ENCODE peak calls at places on chromosomes 3 and 15, in eight cellular contexts. S is transverse colon, T is gastrocnemius medialis, J is A549, F is Panc1, V is kidney, Z is heart left ventricle, E is pancreas. Q is an unnamed sample.
A peak's percentile ranks its signal among the peaks of the same experiment; 100 is the strongest.

GRCh38 chr3:114308830-114309229 is 15.0 kb downstream of the TIGIT start:
- DNase-seq in S (peak; percentile 33), T (no peak), J (no peak), F (no peak), V (no peak), Z (no peak), E (no peak), Q (no peak)

GRCh38 chr3:100695696-100696095 is 13.6 kb upstream of the TFG start:
- DNase-seq in S (no peak), T (no peak), J (no peak), F (no peak), V (no peak), Z (no peak), E (no peak), Q (no peak)

GRCh38 chr3:60053518-60054265 is 1003.9 kb upstream of the CFAP20DC start:
- DNase-seq in S (no peak), T (no peak), J (no peak), F (no peak), V (no peak), Z (no peak), E (no peak), Q (no peak)

GRCh38 chr15:37984368-37984767 is 49.9 kb downstream of the TMCO5A start:
- DNase-seq in S (no peak), T (no peak), J (no peak), F (no peak), V (no peak), Z (no peak), E (no peak), Q (no peak)

GRCh38 chr3:187252311-187252710 is 39.2 kb downstream of the MASP1 start:
- DNase-seq in S (no peak), T (no peak), J (no peak), F (no peak), V (no peak), Z (no peak), E (no peak), Q (no peak)

GRCh38 chr15:75449585-75450306 is 1.7 kb downstream of the SIN3A start:
- DNase-seq in S (no peak), T (no peak), J (no peak), F (no peak), V (peak; percentile 60), Z (no peak), E (peak; percentile 48), Q (no peak)

GRCh38 chr3:5292512-5292911 is 105.0 kb downstream of the EDEM1 start:
- DNase-seq in S (no peak), T (no peak), J (no peak), F (no peak), V (no peak), Z (no peak), E (no peak), Q (no peak)

GRCh38 chr15:96209285-96209735 is 121.2 kb upstream of the NR2F2 start:
- DNase-seq in S (no peak), T (no peak), J (no peak), F (no peak), V (no peak), Z (no peak), E (no peak), Q (no peak)

GRCh38 chr3:71436337-71436736 is 147.2 kb downstream of the FOXP1 start:
- DNase-seq in S (no peak), T (no peak), J (no peak), F (no peak), V (no peak), Z (no peak), E (no peak), Q (no peak)

GRCh38 chr3:183591881-183592521 is 36.5 kb upstream of the KLHL6 start:
- DNase-seq in S (no peak), T (no peak), J (no peak), F (no peak), V (no peak), Z (no peak), E (no peak), Q (no peak)

GRCh38 chr3:160697628-160698382 is 20.8 kb downstream of the ARL14 start:
- DNase-seq in S (no peak), T (no peak), J (no peak), F (no peak), V (no peak), Z (no peak), E (no peak), Q (no peak)

GRCh38 chr3:155919728-155920127 is 49.3 kb downstream of the GMPS start:
- DNase-seq in S (no peak), T (no peak), J (no peak), F (no peak), V (no peak), Z (no peak), E (no peak), Q (no peak)

GRCh38 chr15:60720493-60721231 is 241.7 kb upstream of the ICE2 start:
- DNase-seq in S (no peak), T (no peak), J (no peak), F (no peak), V (no peak), Z (no peak), E (peak; percentile 20), Q (no peak)

GRCh38 chr3:159788291-159788690 is 200.3 kb upstream of the IL12A start:
- DNase-seq in S (no peak), T (no peak), J (no peak), F (no peak), V (no peak), Z (no peak), E (no peak), Q (no peak)

GRCh38 chr3:171950373-171950772 is 89.0 kb upstream of the FNDC3B start:
- DNase-seq in S (no peak), T (no peak), J (no peak), F (no peak), V (no peak), Z (no peak), E (no peak), Q (no peak)

GRCh38 chr3:31048143-31048542 is 153.7 kb upstream of the GADL1 start:
- DNase-seq in S (no peak), T (no peak), J (no peak), F (no peak), V (no peak), Z (no peak), E (no peak), Q (no peak)
- TF ChIP-seq CTCF in S (no peak), T (no peak), J (no peak), F (no peak), V (no peak), Z (no peak), E (no peak), Q (no peak)

GRCh38 chr15:99574502-99574901 is 8.7 kb downstream of the MEF2A start:
- DNase-seq in S (no peak), T (no peak), J (no peak), F (no peak), V (no peak), Z (no peak), E (no peak), Q (no peak)
- H3K4me1 ChIP-seq in S (peaks cover 13% of the 10 kb centered on the region), T (peaks cover 74% of the 10 kb centered on the region), J (peaks cover 12% of the 10 kb centered on the region), F (no peaks in the 10 kb centered on the region), V (peaks cover 4% of the 10 kb centered on the region), Z (peaks cover 44% of the 10 kb centered on the region), E (no peaks in the 10 kb centered on the region), Q (peaks cover 23% of the 10 kb centered on the region)

GRCh38 chr3:43515208-43515917 is 106.4 kb downstream of the ANO10 start:
- DNase-seq in S (no peak), T (no peak), J (no peak), F (no peak), V (no peak), Z (no peak), E (no peak), Q (no peak)

GRCh38 chr3:43515970-43516369 is 105.8 kb downstream of the ANO10 start:
- DNase-seq in S (no peak), T (no peak), J (no peak), F (no peak), V (no peak), Z (no peak), E (no peak), Q (no peak)

DNA sequence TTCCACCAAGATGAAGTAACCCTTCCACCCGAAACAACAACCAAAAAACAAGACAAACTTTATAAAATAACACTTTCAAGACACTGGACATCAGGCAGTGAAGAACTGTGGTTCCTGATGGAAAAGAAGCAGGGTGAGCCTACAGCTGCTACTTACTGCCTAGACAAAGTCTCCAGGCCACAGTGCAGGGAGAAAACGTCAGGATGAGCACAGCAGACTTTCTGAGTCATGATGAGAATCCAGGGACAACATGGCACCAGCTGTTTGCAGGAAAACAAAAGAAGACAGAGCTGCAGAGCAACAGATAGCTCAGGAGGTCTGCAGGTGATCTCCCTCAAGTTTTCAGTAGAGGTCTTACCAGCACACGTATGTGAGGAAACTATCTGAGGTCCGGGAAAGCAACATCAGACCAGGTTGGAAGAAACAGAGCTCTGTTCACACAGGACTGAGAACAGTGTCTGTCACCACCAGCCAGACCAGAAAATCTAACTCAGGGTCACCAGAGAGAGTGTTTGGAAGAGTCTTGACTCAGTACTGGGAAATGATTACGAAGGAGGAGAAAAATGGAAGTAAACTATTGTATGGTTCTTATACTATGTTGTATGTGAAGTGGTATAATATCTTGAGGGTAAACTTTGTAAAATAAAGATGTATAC is 108.9 kb downstream of the ANO10 start:
- DNase-seq in S (no peak), T (no peak), J (peak; percentile 7), F (no peak), V (no peak), Z (no peak), E (no peak), Q (no peak)
- H3K4me3 ChIP-seq in S (no peak overlapping the region), T (no peak overlapping the region), J (no peak overlapping the region), F (no peak overlapping the region), V (no peak overlapping the region), Z (no peak overlapping the region), E (no peak overlapping the region), Q (no peak overlapping the region)

GRCh38 chr3:181935915-181936314 is 224.2 kb downstream of the SOX2 start:
- DNase-seq in S (no peak), T (no peak), J (no peak), F (no peak), V (no peak), Z (no peak), E (no peak), Q (no peak)
- TF ChIP-seq CTCF in S (no peak), T (no peak), J (no peak), F (no peak), V (no peak), Z (no peak), E (no peak), Q (no peak)

GRCh38 chr3:99579246-99579645 is 59.1 kb upstream of the COL8A1 start:
- DNase-seq in S (no peak), T (no peak), J (no peak), F (no peak), V (no peak), Z (no peak), E (no peak), Q (no peak)

GRCh38 chr3:99577160-99577559 is 61.2 kb upstream of the COL8A1 start:
- DNase-seq in S (no peak), T (no peak), J (no peak), F (no peak), V (no peak), Z (no peak), E (no peak), Q (no peak)

GRCh38 chr3:99578339-99578970 is 59.9 kb upstream of the COL8A1 start:
- DNase-seq in S (no peak), T (no peak), J (no peak), F (no peak), V (no peak), Z (no peak), E (no peak), Q (no peak)

GRCh38 chr3:99579965-99580364 is 58.4 kb upstream of the COL8A1 start:
- DNase-seq in S (no peak), T (no peak), J (no peak), F (no peak), V (no peak), Z (no peak), E (no peak), Q (no peak)

GRCh38 chr3:99575683-99576082 is 62.7 kb upstream of the COL8A1 start:
- DNase-seq in S (no peak), T (no peak), J (no peak), F (no peak), V (no peak), Z (no peak), E (no peak), Q (no peak)
- H3K4me1 ChIP-seq in S (no peaks in the 10 kb centered on the region), T (no peaks in the 10 kb centered on the region), J (no peaks in the 10 kb centered on the region), F (no peaks in the 10 kb centered on the region), V (no peaks in the 10 kb centered on the region), Z (no peaks in the 10 kb centered on the region), E (no peaks in the 10 kb centered on the region), Q (no peaks in the 10 kb centered on the region)